ENCODE peak calls at places on chromosomes 7 and 10, in ten cellular contexts. K is stimulated activated naive CD8-positive, alpha-beta T cell treated with anti-CD3 and anti-CD28 coated beads, Interleukin-15, Interleukin-2, amounts not matched to agents 100 U/mL and 50 U/mL, for 24 hours; H is NAMALWA; Y is iris pigment epithelial cell; S is body of pancreas; M is stimulated activated CD4-positive, alpha-beta T cell treated with anti-CD3 and anti-CD28 coated beads, Interleukin-12 subunit alpha, Interleukin-12 subunit beta, amount 100 ng/mL, for 48 hours; D is lower lobe of right lung; G is psoas muscle; I is stimulated activated CD8-positive, alpha-beta memory T cell treated with anti-CD3 and anti-CD28 coated beads, Interleukin-15, amount 100 ng/mL, for 24 hours; W is activated T-cell treated with anti-CD3 and anti-CD28 coated beads, Interleukin-2, amount 50 U/mL, for 1 hour. F is an unnamed sample.

GRCh38 chr7:139619367-139619657 is 95.8 kb downstream of the CLEC2L start:
- DNase-seq in Y (peak), D (no peak), W (no peak), M (no peak), G (no peak), S (no peak), H (no peak), I (no peak), K (no peak), F (peak)

GRCh38 chr7:113199841-113200240 is 81.5 kb upstream of the SMIM30 start:
- DNase-seq in G (no peak), K (no peak), W (no peak), D (no peak), I (no peak), S (no peak), Y (peak), H (no peak), M (no peak), F (peak)

GRCh38 chr7:99733448-99733847 is 1.5 kb downstream of the CYP3A7 start:
- DNase-seq in H (peak), I (no peak), Y (no peak), D (no peak), G (no peak), M (no peak), K (peak), W (no peak), S (no peak), F (peak)

GRCh38 chr10:126839094-126839761 is 66.0 kb upstream of the DOCK1 start:
- DNase-seq in K (no peak), Y (no peak), G (no peak), I (no peak), D (peak), H (no peak), S (peak), W (no peak), M (no peak), F (no peak)

GRCh38 chr10:72133517-72133916 is 45.2 kb upstream of the SPOCK2 start:
- DNase-seq in Y (peak), W (no peak), H (no peak), D (no peak), I (no peak), G (no peak), S (peak), K (no peak), M (no peak), F (peak)

GRCh38 chr10:131585761-131586160 is 274.2 kb upstream of the TCERG1L start:
- DNase-seq in S (no peak), W (no peak), D (no peak), G (no peak), Y (no peak), M (no peak), I (no peak), K (no peak), H (no peak), F (no peak)

GRCh38 chr7:31874631-31875374 is 187.8 kb downstream of the PPP1R17 start:
- DNase-seq in M (no peak), W (no peak), S (no peak), G (no peak), Y (no peak), K (no peak), H (no peak), D (no peak), I (no peak), F (no peak)

GRCh38 chr10:660980-661890 is 28.2 kb downstream of the DIP2C start:
- DNase-seq in K (no peak), G (peak), M (no peak), S (no peak), Y (no peak), I (no peak), H (no peak), D (no peak), W (no peak), F (no peak)

GRCh38 chr7:140562921-140563600 is 77.6 kb downstream of the DENND2A start:
- DNase-seq in S (no peak), D (no peak), K (no peak), I (no peak), Y (no peak), H (no peak), W (no peak), M (no peak), G (no peak), F (peak)

GRCh38 chr7:146201945-146202344 is 85.3 kb downstream of the CNTNAP2 start:
- DNase-seq in I (no peak), W (no peak), S (no peak), G (no peak), M (no peak), Y (no peak), H (no peak), D (no peak), K (no peak), F (no peak)

GRCh38 chr7:2638224-2638991 is 6.6 kb downstream of the TTYH3 start:
- DNase-seq in K (no peak), Y (peak), S (peak), D (no peak), M (no peak), I (no peak), W (no peak), H (no peak), G (peak), F (peak)

GRCh38 chr7:100034871-100035510 is 14.6 kb upstream of the ZSCAN21 start:
- DNase-seq in Y (peak), H (no peak), G (no peak), K (no peak), D (no peak), S (no peak), I (no peak), M (no peak), W (no peak), F (peak)

GRCh38 chr7:103113164-103113563 is 35.7 kb downstream of the NAPEPLD start:
- DNase-seq in I (no peak), Y (peak), S (peak), W (no peak), H (no peak), G (no peak), K (no peak), M (no peak), D (no peak), F (peak)

GRCh38 chr7:32221756-32222155 is 151.5 kb upstream of the PDE1C start:
- DNase-seq in D (no peak), S (no peak), I (no peak), K (no peak), G (no peak), W (no peak), H (no peak), M (no peak), Y (no peak), F (no peak)

GRCh38 chr10:30509508-30509907 is 75.5 kb downstream of the MAP3K8 start:
- DNase-seq in I (no peak), W (no peak), Y (no peak), S (no peak), G (no peak), D (no peak), K (no peak), H (no peak), M (no peak), F (no peak)

GRCh38 chr10:78390817-78391216 is 357.2 kb downstream of the RPS24 start:
- DNase-seq in I (no peak), Y (no peak), D (no peak), H (no peak), S (no peak), G (no peak), K (no peak), W (no peak), M (no peak), F (no peak)

GRCh38 chr10:131113892-131114291 is 197.6 kb downstream of the TCERG1L start:
- DNase-seq in W (no peak), I (no peak), G (no peak), M (no peak), K (no peak), S (no peak), H (no peak), Y (no peak), D (no peak), F (no peak)

GRCh38 chr7:127437241-127437640 is 44.7 kb upstream of the ZNF800 start:
- DNase-seq in M (no peak), G (no peak), S (no peak), K (no peak), H (no peak), D (no peak), W (no peak), Y (no peak), I (no peak), F (no peak)

GRCh38 chr7:86558680-86559079 is 85.0 kb upstream of the GRM3 start:
- DNase-seq in D (no peak), H (no peak), M (no peak), G (no peak), I (no peak), Y (no peak), W (no peak), K (no peak), S (no peak), F (no peak)

GRCh38 chr10:20776384-20776783 is 120.7 kb downstream of the NEBL start:
- DNase-seq in I (no peak), W (no peak), H (no peak), Y (no peak), S (no peak), M (no peak), D (no peak), G (no peak), K (no peak), F (no peak)

GRCh38 chr7:135441791-135442190 is 68.1 kb downstream of the CNOT4 start:
- DNase-seq in H (no peak), I (no peak), K (no peak), M (no peak), G (no peak), S (no peak), D (no peak), Y (peak), W (no peak), F (peak)

GRCh38 chr10:121025731-121026130 is 174.6 kb downstream of the WDR11 start:
- DNase-seq in K (no peak), G (no peak), M (no peak), Y (no peak), H (no peak), I (no peak), D (no peak), W (no peak), S (no peak), F (no peak)

GRCh38 chr7:35697414-35698175 is 2.7 kb upstream of the HERPUD2 start:
- DNase-seq in G (no peak), D (no peak), S (no peak), M (no peak), Y (peak), I (no peak), K (no peak), W (no peak), H (no peak), F (peak)

GRCh38 chr10:126133906-126134703 is 237.7 kb downstream of the FANK1 start:
- DNase-seq in K (no peak), I (no peak), H (no peak), S (no peak), Y (peak), M (no peak), W (no peak), G (no peak), D (no peak), F (peak)

GRCh38 chr10:69849790-69850189 is 48.1 kb downstream of the COL13A1 start:
- DNase-seq in S (no peak), G (no peak), H (no peak), I (no peak), D (no peak), M (no peak), K (no peak), Y (no peak), W (no peak), F (no peak)